ENCODE peak calls at places on chromosome 5, in ten cellular contexts. E is mesendoderm, Q is GM23248, P is HepG2, R is neural progenitor cell, N is fibroblast of lung, V is endodermal cell, K is astrocyte, I is neuronal stem cell, J is IMR-90. G is an unnamed sample.

GRCh38 chr5:132271251-132272246 is 14.1 kb downstream of the PDLIM4 start:
- DNase-seq in N (no peak), P (no peak), K (no peak), J (no peak), E (no peak), V (peak), I (no peak), R (no peak), Q (no peak), G (no peak)

GRCh38 chr5:172455511-172456061 is 1.3 kb upstream of the SH3PXD2B start:
- DNase-seq in J (peak), K (peak), Q (peak), R (peak), V (peak), P (no peak), I (no peak), N (peak), E (peak), G (no peak)

GRCh38 chr5:134561871-134562296 is 36.4 kb downstream of the JADE2 start:
- DNase-seq in N (peak), K (peak), J (peak), E (peak), I (peak), Q (peak), V (peak), P (peak), R (peak), G (no peak)

GRCh38 chr5:57816108-57816507 is 333.5 kb upstream of the ACTBL2 start:
- DNase-seq in R (no peak), I (no peak), V (no peak), E (peak), P (no peak), K (peak), Q (peak), J (peak), N (peak), G (peak)

GRCh38 chr5:142342128-142342981 is 17.5 kb upstream of the SPRY4 start:
- DNase-seq in N (peak), P (peak), V (peak), K (peak), J (peak), Q (peak), R (no peak), I (no peak), E (no peak), G (no peak)

GRCh38 chr5:174723979-174724483 is 351 bp upstream of the MSX2 start:
- DNase-seq in E (peak), R (no peak), I (no peak), K (no peak), V (peak), J (no peak), N (peak), Q (peak), P (no peak), G (no peak)

GRCh38 chr5:92369587-92369986 is 986.5 kb upstream of the ARRDC3 start:
- DNase-seq in V (no peak), J (no peak), K (no peak), I (no peak), E (no peak), R (no peak), Q (no peak), P (no peak), N (no peak), G (no peak)

GRCh38 chr5:1468247-1468612 is 23.0 kb upstream of the SLC6A3 start:
- DNase-seq in I (no peak), R (peak), V (peak), Q (peak), N (no peak), J (no peak), P (peak), K (no peak), E (peak), G (peak)

GRCh38 chr5:125463441-125464092 is 717.1 kb upstream of the ZNF608 start:
- DNase-seq in R (no peak), P (no peak), Q (peak), J (peak), K (peak), V (no peak), E (no peak), I (no peak), N (peak), G (no peak)

GRCh38 chr5:131756942-131757341 is 39.9 kb downstream of the FNIP1 start:
- DNase-seq in J (no peak), I (no peak), K (no peak), E (no peak), N (no peak), Q (no peak), V (no peak), R (no peak), P (no peak), G (no peak)

GRCh38 chr5:67774153-67774552 is 441.4 kb upstream of the PIK3R1 start:
- DNase-seq in I (no peak), N (peak), P (peak), R (no peak), E (no peak), K (peak), Q (peak), V (no peak), J (no peak), G (no peak)

GRCh38 chr5:150734579-150735384 is 24.0 kb downstream of the DCTN4 start:
- DNase-seq in I (no peak), E (peak), K (no peak), P (no peak), J (no peak), N (no peak), V (no peak), R (no peak), Q (no peak), G (no peak)

GRCh38 chr5:141747646-141748229 is 65.7 kb upstream of the ARAP3 start:
- DNase-seq in P (no peak), V (no peak), N (no peak), J (no peak), I (no peak), E (no peak), K (no peak), R (no peak), Q (no peak), G (no peak)

GRCh38 chr5:30698217-30698616 is 495.3 kb upstream of the CDH6 start:
- DNase-seq in E (peak), N (no peak), K (no peak), Q (no peak), I (no peak), R (no peak), P (no peak), V (no peak), J (no peak), G (no peak)

GRCh38 chr5:144121577-144121976 is 48.9 kb downstream of the YIPF5 start:
- DNase-seq in E (no peak), I (no peak), J (peak), Q (peak), R (no peak), V (no peak), P (no peak), K (peak), N (peak), G (no peak)

GRCh38 chr5:64635056-64635686 is 55.1 kb upstream of the SHISAL2B start:
- DNase-seq in E (peak), R (peak), Q (peak), J (peak), I (peak), K (peak), P (no peak), N (peak), V (no peak), G (no peak)

GRCh38 chr5:16918891-16919671 is 17.0 kb downstream of the MYO10 start:
- DNase-seq in J (no peak), R (no peak), I (no peak), K (no peak), P (no peak), E (no peak), Q (no peak), V (no peak), N (no peak), G (no peak)

GRCh38 chr5:114192108-114192507 is 169.8 kb upstream of the KCNN2 start:
- DNase-seq in P (no peak), K (peak), E (no peak), N (peak), R (no peak), J (peak), I (no peak), V (no peak), Q (peak), G (no peak)

GRCh38 chr5:31671339-31671741 is 32.4 kb downstream of the PDZD2 start:
- DNase-seq in I (no peak), R (no peak), J (no peak), P (no peak), E (no peak), V (peak), Q (no peak), N (peak), K (peak), G (no peak)

GRCh38 chr5:137822158-137822764 is 45.4 kb upstream of the MYOT start:
- DNase-seq in V (peak), I (peak), E (peak), N (peak), K (peak), P (peak), Q (peak), R (peak), J (peak), G (peak)

GRCh38 chr5:148425808-148426207 is 42.0 kb downstream of the FBXO38 start:
- DNase-seq in K (no peak), N (peak), R (no peak), I (no peak), Q (no peak), P (no peak), V (no peak), E (no peak), J (no peak), G (no peak)

GRCh38 chr5:1961304-1961946 is 78.7 kb upstream of the IRX4 start:
- DNase-seq in N (no peak), E (no peak), P (no peak), J (no peak), I (no peak), K (no peak), Q (no peak), R (no peak), V (peak), G (no peak)

GRCh38 chr5:79133657-79134451 is 22.2 kb downstream of the BHMT start:
- DNase-seq in V (peak), K (peak), J (peak), R (peak), N (peak), I (peak), P (peak), Q (peak), E (peak), G (peak)

GRCh38 chr5:79135790-79136553 is 24.4 kb downstream of the BHMT start:
- DNase-seq in P (no peak), R (no peak), Q (no peak), E (no peak), N (no peak), J (no peak), V (no peak), K (no peak), I (no peak), G (no peak)

GRCh38 chr5:79130781-79131180 is 19.2 kb downstream of the BHMT start:
- DNase-seq in Q (no peak), P (no peak), N (no peak), K (no peak), R (no peak), V (no peak), E (no peak), J (no peak), I (no peak), G (no peak)

GRCh38 chr5:79136618-79137017 is 25.0 kb downstream of the BHMT start:
- DNase-seq in R (no peak), N (no peak), I (no peak), P (no peak), E (no peak), J (no peak), Q (no peak), V (no peak), K (no peak), G (no peak)

DNA sequence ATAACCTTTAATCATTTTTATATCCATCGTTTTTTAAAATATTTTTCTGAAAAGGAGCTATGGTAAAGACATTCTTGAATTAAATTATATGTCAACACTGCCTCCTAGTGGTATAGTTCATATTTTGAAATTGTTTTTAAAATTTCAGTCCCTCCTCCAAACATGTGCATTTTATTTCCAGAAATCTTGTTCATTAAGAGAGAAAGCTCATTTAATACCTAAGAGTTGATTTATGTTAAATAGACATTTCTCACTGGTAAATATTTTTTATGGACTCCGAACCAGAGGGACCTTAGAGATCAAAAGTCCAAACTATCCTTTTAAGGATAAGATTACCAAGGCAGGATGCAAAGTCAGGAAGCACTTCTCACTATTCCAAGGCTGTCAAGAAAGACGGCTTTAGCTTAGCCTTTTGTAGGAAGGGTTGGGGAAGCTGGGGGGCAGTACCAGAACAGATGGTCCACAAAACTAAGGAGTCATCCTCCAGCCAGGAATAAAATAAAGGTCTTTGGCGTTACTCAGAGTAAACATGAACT is 21.6 kb downstream of the BHMT start:
- DNase-seq in E (peak), K (peak), P (peak), I (peak), J (peak), N (peak), Q (peak), R (peak), V (no peak), G (no peak)
- H3K9ac ChIP-seq in E (peak), K (peak), P (no peak), I (no peak), J (peak), N (no peak), Q (peak), R (no peak), V (no peak), G (no peak)

GRCh38 chr5:72821776-72822175 is 5.3 kb downstream of the TNPO1 start:
- DNase-seq in E (no peak), I (no peak), R (no peak), V (no peak), N (no peak), J (no peak), P (no peak), K (no peak), Q (no peak), G (no peak)
- H3K9ac ChIP-seq in E (no peak), I (no peak), R (no peak), V (no peak), N (no peak), J (no peak), P (no peak), K (no peak), Q (no peak), G (no peak)

DNA sequence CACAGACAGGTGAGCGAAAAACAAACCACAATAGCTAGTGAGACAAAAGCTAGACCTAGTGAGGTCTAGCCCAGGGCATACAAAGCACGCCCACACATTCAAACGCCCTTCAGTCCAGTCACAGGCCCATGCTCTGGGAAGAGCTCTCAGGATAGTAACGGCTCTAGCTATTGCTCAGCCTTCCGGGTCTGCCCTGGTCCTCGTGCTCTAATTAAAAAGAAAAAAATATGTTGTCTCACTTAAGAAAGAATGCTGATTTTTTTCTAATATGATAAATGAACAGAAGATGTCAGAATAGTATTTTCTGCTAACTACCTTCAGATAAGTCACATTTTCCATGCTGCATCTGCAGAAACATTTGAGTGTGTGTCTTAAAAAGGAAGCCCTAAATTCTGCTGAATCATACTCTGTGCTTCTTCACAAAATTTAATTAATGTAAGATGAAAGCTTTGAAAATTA is 94.5 kb downstream of the PLPP1 start:
- DNase-seq in J (peak), E (peak), I (no peak), P (no peak), N (peak), V (no peak), R (peak), K (peak), Q (peak), G (no peak)
- H3K9ac ChIP-seq in J (no peak), E (no peak), I (no peak), P (no peak), N (no peak), V (no peak), R (no peak), K (no peak), Q (peak), G (no peak)

DNA sequence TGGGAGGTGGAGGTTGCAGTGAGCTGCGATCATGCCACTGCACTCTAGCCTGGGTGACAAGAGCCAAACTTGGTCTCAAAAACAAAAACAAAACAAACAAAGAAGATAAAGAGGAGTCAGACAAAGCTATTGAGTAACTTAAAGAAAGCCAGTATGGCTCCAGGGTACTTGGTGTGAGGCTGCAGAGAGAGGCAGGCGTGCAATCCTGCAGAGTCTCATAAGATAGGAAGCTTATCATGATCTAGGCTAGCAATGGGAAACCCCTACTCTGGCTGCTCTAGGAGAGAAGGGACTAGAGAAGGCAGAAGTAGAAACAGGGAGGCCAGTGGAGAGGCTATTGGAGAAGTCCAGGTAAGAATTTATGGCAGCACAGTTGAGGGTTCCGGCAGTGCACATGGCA is 42.0 kb downstream of the ARRDC3 start:
- DNase-seq in N (no peak), P (no peak), K (no peak), R (no peak), Q (no peak), J (no peak), E (peak), V (no peak), I (no peak), G (no peak)
- H3K9ac ChIP-seq in N (no peak), P (no peak), K (no peak), R (no peak), Q (no peak), J (no peak), E (no peak), V (no peak), I (no peak), G (no peak)

DNA sequence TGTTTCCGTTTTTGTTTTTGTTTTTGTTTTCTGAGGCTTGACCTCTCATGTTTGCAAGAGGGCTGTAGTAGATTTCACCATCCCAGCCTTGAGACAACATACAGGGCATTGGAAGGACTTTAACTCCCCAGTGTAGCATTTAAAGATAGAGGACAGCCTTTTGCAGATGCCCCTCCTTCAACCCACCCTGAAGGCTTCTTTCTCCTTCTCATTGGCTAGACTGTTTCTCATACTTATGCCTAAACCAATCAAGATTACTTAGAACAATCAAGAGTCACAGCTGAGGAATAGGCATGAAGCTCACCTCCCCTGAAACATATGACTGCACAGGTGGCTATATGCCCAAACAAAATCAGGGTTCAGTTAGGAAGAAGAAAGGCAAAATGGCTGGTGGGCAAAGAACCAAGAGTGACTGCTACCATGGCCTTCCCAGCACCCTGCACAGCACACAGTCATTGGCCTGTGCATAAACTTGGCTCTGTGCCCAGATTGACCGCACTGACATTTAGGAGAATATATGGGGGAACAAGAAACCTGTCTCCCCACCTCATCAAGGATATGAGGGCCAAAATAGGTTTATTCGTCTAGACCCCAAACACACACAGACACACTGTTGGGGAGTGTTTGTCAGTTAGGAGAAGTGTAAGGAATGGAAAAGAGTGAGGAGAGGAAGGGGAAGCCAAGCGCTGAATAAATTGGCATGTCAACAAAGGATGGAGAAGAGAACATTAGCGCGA is 137.2 kb upstream of the RANBP3L start:
- DNase-seq in I (no peak), J (no peak), Q (no peak), E (no peak), P (no peak), K (no peak), N (no peak), R (no peak), V (no peak), G (no peak)
- H3K9ac ChIP-seq in I (no peak), J (no peak), Q (no peak), E (no peak), P (no peak), K (no peak), N (no peak), R (no peak), V (no peak), G (no peak)

GRCh38 chr5:165130656-165131055 is 1625.2 kb downstream of the MAT2B start:
- DNase-seq in N (peak), J (peak), V (no peak), E (peak), R (no peak), K (peak), P (no peak), Q (no peak), I (no peak), G (no peak)
- H3K9ac ChIP-seq in N (no peak), J (no peak), V (no peak), E (no peak), R (no peak), K (no peak), P (no peak), Q (no peak), I (no peak), G (no peak)